ENCODE peak calls at places on chromosomes 6 and 20, in four cellular contexts. Q, L, W and N are unnamed samples.

GRCh38 chr6:166786704-166787293 is 159.7 kb upstream of the RPS6KA2 start:
- DNase-seq in L (peak; percentile 47), Q (no peak), W (peak; percentile 62), N (no peak)

GRCh38 chr6:157908369-157909281 is 73.0 kb upstream of the SYNJ2 start:
- DNase-seq in Q (no peak), L (no peak), W (no peak), N (peak; percentile 20)

GRCh38 chr20:62636446-62636845 is 5.9 kb upstream of the SLCO4A1 start:
- DNase-seq in W (no peak), Q (no peak), L (no peak), N (no peak)

GRCh38 chr6:132298344-132298949 is 102.8 kb downstream of the MOXD1 start:
- DNase-seq in Q (peak; percentile 40), W (peak; percentile 31), L (no peak), N (no peak)

GRCh38 chr20:32356935-32357868 is 929 bp upstream of the ASXL1 start:
- DNase-seq in W (peak; percentile 46), Q (peak; percentile 47), L (no peak), N (no peak)

GRCh38 chr6:22350109-22350508 is 53.3 kb upstream of the PRL start:
- DNase-seq in Q (no peak), L (no peak), W (no peak), N (no peak)

GRCh38 chr6:55892749-55893357 is 17.5 kb upstream of the BMP5 start:
- DNase-seq in W (no peak), Q (no peak), L (no peak), N (no peak)

GRCh38 chr6:130178692-130179091 is 44.1 kb downstream of the SAMD3 start:
- DNase-seq in W (peak; percentile 81), Q (no peak), L (no peak), N (no peak)

GRCh38 chr6:1947922-1948321 is 297.5 kb downstream of the GMDS start:
- DNase-seq in Q (no peak), L (no peak), W (no peak), N (no peak)

GRCh38 chr6:105429676-105430075 is 26.8 kb upstream of the PREP start:
- DNase-seq in W (peak; percentile 12), L (no peak), Q (no peak), N (no peak)

GRCh38 chr6:54910326-54910952 is 63.9 kb downstream of the FAM83B start:
- DNase-seq in W (no peak), L (no peak), Q (no peak), N (no peak)

GRCh38 chr20:14861028-14861699 is 523.8 kb upstream of the FLRT3 start:
- DNase-seq in Q (no peak), W (no peak), L (no peak), N (no peak)

GRCh38 chr6:15491255-15491985 is 171.4 kb downstream of the DTNBP1 start:
- DNase-seq in Q (peak; percentile 73), W (peak; percentile 68), L (peak; percentile 88), N (peak; percentile 58)

DNA sequence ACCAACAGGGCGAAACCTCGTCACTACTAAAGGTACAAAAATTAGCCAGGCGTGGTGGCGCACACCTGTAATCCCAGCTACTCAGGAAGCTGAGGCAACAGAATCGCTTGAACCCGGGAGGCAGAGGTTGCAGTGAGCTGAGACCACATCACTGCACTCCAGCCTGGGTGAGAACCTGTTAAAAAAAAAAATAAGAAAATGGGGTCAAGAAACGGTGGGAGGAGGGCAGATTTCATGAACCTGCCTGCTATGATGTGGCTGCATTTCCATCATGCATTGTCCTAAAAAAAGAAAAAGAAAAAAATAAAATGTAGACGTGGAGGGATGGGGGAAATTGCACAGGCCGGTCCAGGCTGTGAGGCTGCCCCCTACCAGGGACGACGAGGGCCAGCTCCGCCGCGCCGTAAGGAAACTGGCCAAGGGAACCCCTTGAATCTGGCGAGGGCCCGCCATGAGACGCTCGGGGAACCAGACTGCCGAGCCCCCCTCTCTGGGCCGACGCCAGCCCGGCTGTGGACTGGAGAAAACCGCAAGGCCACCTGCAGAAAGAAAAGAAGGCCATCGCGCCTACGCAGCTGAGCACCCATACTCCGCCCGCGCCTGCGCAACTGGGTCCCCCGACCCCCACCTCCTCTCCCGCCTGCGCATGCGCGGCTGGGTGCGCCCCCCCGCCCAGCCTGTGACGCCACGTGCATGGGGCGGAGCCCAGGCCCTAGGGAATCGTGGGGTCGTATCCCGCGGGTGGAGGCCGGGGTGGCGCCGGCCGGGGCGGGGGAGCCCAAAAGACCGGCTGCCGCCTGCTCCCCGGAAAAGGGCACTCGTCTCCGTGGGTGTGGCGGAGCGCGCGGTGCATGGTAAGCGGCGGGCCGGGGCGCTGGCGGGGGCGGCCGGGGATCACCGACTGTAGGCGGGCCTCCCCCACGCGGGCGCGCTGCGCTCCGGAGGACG is at the start of gene ENTPD6:
- DNase-seq in Q (peak; percentile 93), L (peak; percentile 92), W (peak; percentile 67), N (peak; percentile 96)
- TF ChIP-seq CTCF in Q (no peak), L (peak; percentile 52), W (peak; percentile 18), N (no peak)

DNA sequence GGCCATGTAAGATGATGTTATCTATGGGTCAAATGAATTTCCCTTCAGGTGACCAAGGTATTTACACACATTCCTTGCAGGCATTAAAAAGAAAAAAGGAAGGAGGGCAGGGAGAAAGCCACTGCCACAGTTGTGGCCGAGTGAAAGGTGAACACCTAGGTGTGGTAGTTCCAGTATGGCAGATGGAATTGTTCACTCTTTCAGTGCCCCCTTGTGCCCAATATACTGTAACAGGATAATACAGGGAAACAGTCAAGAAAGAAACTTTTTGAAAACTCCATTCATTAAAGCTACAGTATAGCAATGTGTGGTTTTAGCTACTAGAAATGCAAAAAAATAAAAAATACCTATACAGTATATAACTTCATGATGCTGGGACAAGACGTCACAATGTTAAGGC is 52.1 kb downstream of the BMP2 start:
- DNase-seq in L (no peak), W (no peak), Q (peak; percentile 24), N (no peak)
- TF ChIP-seq CTCF in L (peak; percentile 43), W (no peak), Q (no peak), N (no peak)

GRCh38 chr6:12640438-12640837 is 76.1 kb upstream of the PHACTR1 start:
- DNase-seq in W (no peak), Q (no peak), L (no peak), N (no peak)

GRCh38 chr6:12637960-12638641 is 78.5 kb upstream of the PHACTR1 start:
- DNase-seq in Q (peak; percentile 57), W (peak; percentile 82), L (no peak), N (no peak)

GRCh38 chr6:12635375-12635774 is 81.2 kb upstream of the PHACTR1 start:
- DNase-seq in W (no peak), Q (no peak), L (no peak), N (no peak)

GRCh38 chr6:12635813-12636212 is 80.8 kb upstream of the PHACTR1 start:
- DNase-seq in L (no peak), Q (no peak), W (no peak), N (no peak)

GRCh38 chr6:12636336-12636735 is 80.2 kb upstream of the PHACTR1 start:
- DNase-seq in Q (no peak), W (no peak), L (no peak), N (no peak)
- TF ChIP-seq CTCF in Q (no peak), W (peak; percentile 54), L (no peak), N (no peak)

DNA sequence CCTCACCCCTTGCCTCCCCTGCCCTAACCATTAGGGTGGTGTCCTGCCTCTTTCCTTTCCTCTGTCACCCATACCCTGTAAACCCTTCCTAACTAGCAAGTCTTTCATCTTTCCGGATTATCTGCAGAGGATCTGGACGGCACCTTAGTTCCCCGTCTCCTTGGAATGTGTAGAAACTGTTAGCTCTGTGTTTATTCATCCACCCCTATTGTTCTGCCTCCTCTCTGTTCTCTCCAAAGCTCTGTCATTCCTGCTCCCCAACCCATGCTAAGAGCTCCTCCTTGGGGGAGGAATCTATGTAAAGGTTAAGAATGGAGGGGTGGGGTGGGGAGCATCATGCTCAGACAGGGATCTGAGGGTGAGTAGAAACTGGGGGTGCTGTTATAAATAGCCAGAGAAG is 39.4 kb upstream of the KCNK5 start:
- DNase-seq in Q (no peak), W (no peak), L (no peak), N (no peak)
- TF ChIP-seq CTCF in Q (no peak), W (no peak), L (no peak), N (no peak)